ENCODE peak calls at places on chromosome 1, in eight cellular contexts. One of them, this sample, is unnamed.
A peak's percentile ranks its signal among the peaks of the same experiment; 100 is the strongest.

GRCh38 chr1:194544012-194544411 is 1357.6 kb upstream of the B3GALT2 start:
- DNase-seq in GM04504: no peak
- DNase-seq in CD8-positive, alpha-beta T cell: no peak
- DNase-seq in activated CD8-positive, alpha-beta memory T cell treated with anti-CD3 and anti-CD28 coated beads, Interleukin-2, amount 50 U/mL, for 4 hours: no peak
- DNase-seq in nephron progenitor cell: no peak
- DNase-seq in GM04503: no peak
- DNase-seq in ELR: no peak
- DNase-seq in uterus: no peak
- DNase-seq in this sample: no peak

GRCh38 chr1:12405325-12406217 is 175.7 kb downstream of the VPS13D start:
- DNase-seq in GM04504: no peak
- DNase-seq in CD8-positive, alpha-beta T cell: no peak
- DNase-seq in activated CD8-positive, alpha-beta memory T cell treated with anti-CD3 and anti-CD28 coated beads, Interleukin-2, amount 50 U/mL, for 4 hours: no peak
- DNase-seq in nephron progenitor cell: no peak
- DNase-seq in GM04503: no peak
- DNase-seq in ELR: no peak
- DNase-seq in uterus: peak; percentile 42
- DNase-seq in this sample: no peak

GRCh38 chr1:21534674-21535378 is 25.6 kb downstream of the ALPL start:
- DNase-seq in GM04504: no peak
- DNase-seq in CD8-positive, alpha-beta T cell: no peak
- DNase-seq in activated CD8-positive, alpha-beta memory T cell treated with anti-CD3 and anti-CD28 coated beads, Interleukin-2, amount 50 U/mL, for 4 hours: no peak
- DNase-seq in nephron progenitor cell: peak; percentile 41
- DNase-seq in GM04503: no peak
- DNase-seq in ELR: peak; percentile 47
- DNase-seq in uterus: no peak
- DNase-seq in this sample: peak; percentile 52

GRCh38 chr1:104403883-104404282 is 654.2 kb downstream of the AMY1C start:
- DNase-seq in GM04504: no peak
- DNase-seq in CD8-positive, alpha-beta T cell: no peak
- DNase-seq in activated CD8-positive, alpha-beta memory T cell treated with anti-CD3 and anti-CD28 coated beads, Interleukin-2, amount 50 U/mL, for 4 hours: no peak
- DNase-seq in nephron progenitor cell: no peak
- DNase-seq in GM04503: no peak
- DNase-seq in ELR: no peak
- DNase-seq in uterus: no peak
- DNase-seq in this sample: no peak

GRCh38 chr1:212133319-212133718 is 97.8 kb downstream of the DTL start:
- DNase-seq in GM04504: no peak
- DNase-seq in CD8-positive, alpha-beta T cell: no peak
- DNase-seq in activated CD8-positive, alpha-beta memory T cell treated with anti-CD3 and anti-CD28 coated beads, Interleukin-2, amount 50 U/mL, for 4 hours: no peak
- DNase-seq in nephron progenitor cell: no peak
- DNase-seq in GM04503: no peak
- DNase-seq in ELR: no peak
- DNase-seq in uterus: no peak
- DNase-seq in this sample: no peak

GRCh38 chr1:244180256-244180655 is 129.2 kb downstream of the ZBTB18 start:
- DNase-seq in GM04504: no peak
- DNase-seq in CD8-positive, alpha-beta T cell: no peak
- DNase-seq in activated CD8-positive, alpha-beta memory T cell treated with anti-CD3 and anti-CD28 coated beads, Interleukin-2, amount 50 U/mL, for 4 hours: no peak
- DNase-seq in nephron progenitor cell: no peak
- DNase-seq in GM04503: no peak
- DNase-seq in ELR: no peak
- DNase-seq in uterus: no peak
- DNase-seq in this sample: no peak

GRCh38 chr1:160144921-160145320 is 6.5 kb upstream of the ATP1A4 start:
- DNase-seq in GM04504: peak; percentile 47
- DNase-seq in CD8-positive, alpha-beta T cell: no peak
- DNase-seq in activated CD8-positive, alpha-beta memory T cell treated with anti-CD3 and anti-CD28 coated beads, Interleukin-2, amount 50 U/mL, for 4 hours: no peak
- DNase-seq in nephron progenitor cell: no peak
- DNase-seq in GM04503: no peak
- DNase-seq in ELR: peak; percentile 4
- DNase-seq in uterus: no peak
- DNase-seq in this sample: no peak

GRCh38 chr1:165403835-165404482 is 41.0 kb downstream of the RXRG start:
- DNase-seq in GM04504: no peak
- DNase-seq in CD8-positive, alpha-beta T cell: no peak
- DNase-seq in activated CD8-positive, alpha-beta memory T cell treated with anti-CD3 and anti-CD28 coated beads, Interleukin-2, amount 50 U/mL, for 4 hours: no peak
- DNase-seq in nephron progenitor cell: peak; percentile 50
- DNase-seq in GM04503: no peak
- DNase-seq in ELR: peak; percentile 41
- DNase-seq in uterus: no peak
- DNase-seq in this sample: peak; percentile 66

GRCh38 chr1:244077473-244078220 is 26.6 kb downstream of the ZBTB18 start:
- DNase-seq in GM04504: no peak
- DNase-seq in CD8-positive, alpha-beta T cell: no peak
- DNase-seq in activated CD8-positive, alpha-beta memory T cell treated with anti-CD3 and anti-CD28 coated beads, Interleukin-2, amount 50 U/mL, for 4 hours: no peak
- DNase-seq in nephron progenitor cell: no peak
- DNase-seq in GM04503: no peak
- DNase-seq in ELR: no peak
- DNase-seq in uterus: no peak
- DNase-seq in this sample: no peak

GRCh38 chr1:12067900-12068821 is 5.1 kb downstream of the TNFRSF8 start:
- DNase-seq in GM04504: no peak
- DNase-seq in CD8-positive, alpha-beta T cell: no peak
- DNase-seq in activated CD8-positive, alpha-beta memory T cell treated with anti-CD3 and anti-CD28 coated beads, Interleukin-2, amount 50 U/mL, for 4 hours: no peak
- DNase-seq in nephron progenitor cell: peak; percentile 54
- DNase-seq in GM04503: no peak
- DNase-seq in ELR: peak; percentile 76
- DNase-seq in uterus: no peak
- DNase-seq in this sample: peak; percentile 63

GRCh38 chr1:42529724-42530161 is 66.7 kb downstream of the CCDC30 start:
- DNase-seq in GM04504: peak; percentile 35
- DNase-seq in CD8-positive, alpha-beta T cell: no peak
- DNase-seq in activated CD8-positive, alpha-beta memory T cell treated with anti-CD3 and anti-CD28 coated beads, Interleukin-2, amount 50 U/mL, for 4 hours: no peak
- DNase-seq in nephron progenitor cell: no peak
- DNase-seq in GM04503: peak; percentile 24
- DNase-seq in ELR: peak; percentile 93
- DNase-seq in uterus: no peak
- DNase-seq in this sample: no peak

GRCh38 chr1:14545422-14546025 is 53.0 kb upstream of the KAZN start:
- DNase-seq in GM04504: no peak
- DNase-seq in CD8-positive, alpha-beta T cell: no peak
- DNase-seq in activated CD8-positive, alpha-beta memory T cell treated with anti-CD3 and anti-CD28 coated beads, Interleukin-2, amount 50 U/mL, for 4 hours: no peak
- DNase-seq in nephron progenitor cell: no peak
- DNase-seq in GM04503: no peak
- DNase-seq in ELR: no peak
- DNase-seq in uterus: no peak
- DNase-seq in this sample: no peak

GRCh38 chr1:116377564-116378529 is 4.8 kb downstream of the ATP1A1 start:
- DNase-seq in GM04504: peak; percentile 80
- DNase-seq in CD8-positive, alpha-beta T cell: no peak
- DNase-seq in activated CD8-positive, alpha-beta memory T cell treated with anti-CD3 and anti-CD28 coated beads, Interleukin-2, amount 50 U/mL, for 4 hours: no peak
- DNase-seq in nephron progenitor cell: no peak
- DNase-seq in GM04503: peak; percentile 91
- DNase-seq in ELR: peak; percentile 92
- DNase-seq in uterus: peak; percentile 74
- DNase-seq in this sample: no peak

GRCh38 chr1:12143631-12144155 is 23.1 kb upstream of the TNFRSF1B start:
- DNase-seq in GM04504: peak; percentile 84
- DNase-seq in CD8-positive, alpha-beta T cell: no peak
- DNase-seq in activated CD8-positive, alpha-beta memory T cell treated with anti-CD3 and anti-CD28 coated beads, Interleukin-2, amount 50 U/mL, for 4 hours: no peak
- DNase-seq in nephron progenitor cell: no peak
- DNase-seq in GM04503: peak; percentile 98
- DNase-seq in ELR: peak; percentile 98
- DNase-seq in uterus: peak; percentile 75
- DNase-seq in this sample: no peak

GRCh38 chr1:186139706-186140105 is 235.3 kb downstream of the TPR start:
- DNase-seq in GM04504: peak; percentile 41
- DNase-seq in CD8-positive, alpha-beta T cell: no peak
- DNase-seq in activated CD8-positive, alpha-beta memory T cell treated with anti-CD3 and anti-CD28 coated beads, Interleukin-2, amount 50 U/mL, for 4 hours: no peak
- DNase-seq in nephron progenitor cell: no peak
- DNase-seq in GM04503: peak; percentile 53
- DNase-seq in ELR: peak; percentile 12
- DNase-seq in uterus: no peak
- DNase-seq in this sample: no peak

GRCh38 chr1:210298936-210299335 is 29.8 kb upstream of the HHAT start:
- DNase-seq in GM04504: no peak
- DNase-seq in CD8-positive, alpha-beta T cell: no peak
- DNase-seq in activated CD8-positive, alpha-beta memory T cell treated with anti-CD3 and anti-CD28 coated beads, Interleukin-2, amount 50 U/mL, for 4 hours: no peak
- DNase-seq in nephron progenitor cell: no peak
- DNase-seq in GM04503: peak; percentile 23
- DNase-seq in ELR: no peak
- DNase-seq in uterus: no peak
- DNase-seq in this sample: no peak

GRCh38 chr1:56540467-56540866 is 38.9 kb downstream of the PLPP3 start:
- DNase-seq in GM04504: no peak
- DNase-seq in CD8-positive, alpha-beta T cell: no peak
- DNase-seq in activated CD8-positive, alpha-beta memory T cell treated with anti-CD3 and anti-CD28 coated beads, Interleukin-2, amount 50 U/mL, for 4 hours: no peak
- DNase-seq in nephron progenitor cell: no peak
- DNase-seq in GM04503: no peak
- DNase-seq in ELR: no peak
- DNase-seq in uterus: no peak
- DNase-seq in this sample: no peak

GRCh38 chr1:244196890-244197289 is 145.8 kb downstream of the ZBTB18 start:
- DNase-seq in GM04504: no peak
- DNase-seq in CD8-positive, alpha-beta T cell: no peak
- DNase-seq in activated CD8-positive, alpha-beta memory T cell treated with anti-CD3 and anti-CD28 coated beads, Interleukin-2, amount 50 U/mL, for 4 hours: no peak
- DNase-seq in nephron progenitor cell: no peak
- DNase-seq in GM04503: no peak
- DNase-seq in ELR: no peak
- DNase-seq in uterus: no peak
- DNase-seq in this sample: no peak

GRCh38 chr1:156479093-156480014 is 21.2 kb downstream of the MEF2D start:
- DNase-seq in GM04504: no peak
- DNase-seq in CD8-positive, alpha-beta T cell: no peak
- DNase-seq in activated CD8-positive, alpha-beta memory T cell treated with anti-CD3 and anti-CD28 coated beads, Interleukin-2, amount 50 U/mL, for 4 hours: no peak
- DNase-seq in nephron progenitor cell: no peak
- DNase-seq in GM04503: no peak
- DNase-seq in ELR: no peak
- DNase-seq in uterus: no peak
- DNase-seq in this sample: no peak